ENCODE peak calls at places on chromosomes 6 and 20, in four cellular contexts. One of them, this sample, is unnamed.

GRCh38 chr20:24964518-24964838 is 15.4 kb downstream of the CST7 start:
- DNase-seq in cardiac muscle cell: no peak
- DNase-seq in fibroblast of lung: no peak
- DNase-seq in OCI-LY7: no peak
- DNase-seq in this sample: peak

GRCh38 chr6:148947621-148948444 is 201.0 kb downstream of the UST start:
- DNase-seq in cardiac muscle cell: peak
- DNase-seq in fibroblast of lung: peak
- DNase-seq in OCI-LY7: peak
- DNase-seq in this sample: peak

GRCh38 chr20:7712661-7713060 is 227.6 kb downstream of the HAO1 start:
- DNase-seq in cardiac muscle cell: no peak
- DNase-seq in fibroblast of lung: no peak
- DNase-seq in OCI-LY7: no peak
- DNase-seq in this sample: no peak

GRCh38 chr6:161139766-161140553 is 133.9 kb downstream of the AGPAT4 start:
- DNase-seq in cardiac muscle cell: no peak
- DNase-seq in fibroblast of lung: no peak
- DNase-seq in OCI-LY7: no peak
- DNase-seq in this sample: peak

GRCh38 chr6:37827603-37828265 is 8.2 kb downstream of the ZFAND3 start:
- DNase-seq in cardiac muscle cell: peak
- DNase-seq in fibroblast of lung: no peak
- DNase-seq in OCI-LY7: no peak
- DNase-seq in this sample: no peak

GRCh38 chr6:8736046-8736877 is 300.9 kb upstream of the SLC35B3 start:
- DNase-seq in cardiac muscle cell: no peak
- DNase-seq in fibroblast of lung: no peak
- DNase-seq in OCI-LY7: no peak
- DNase-seq in this sample: no peak

GRCh38 chr6:52164319-52165094 is 21.7 kb upstream of the IL17A start:
- DNase-seq in cardiac muscle cell: no peak
- DNase-seq in fibroblast of lung: no peak
- DNase-seq in OCI-LY7: no peak
- DNase-seq in this sample: no peak

GRCh38 chr6:106974999-106975698 is 620 bp upstream of the CD24 start:
- DNase-seq in cardiac muscle cell: peak
- DNase-seq in fibroblast of lung: no peak
- DNase-seq in OCI-LY7: peak
- DNase-seq in this sample: peak

GRCh38 chr6:11368264-11368663 is 135.8 kb upstream of the NEDD9 start:
- DNase-seq in cardiac muscle cell: no peak
- DNase-seq in fibroblast of lung: no peak
- DNase-seq in OCI-LY7: no peak
- DNase-seq in this sample: no peak

GRCh38 chr20:3795511-3796468 is at the start of gene CDC25B:
- DNase-seq in cardiac muscle cell: peak
- DNase-seq in fibroblast of lung: peak
- DNase-seq in OCI-LY7: peak
- DNase-seq in this sample: peak

GRCh38 chr20:62354811-62355341 is 12.2 kb downstream of the LAMA5 start:
- DNase-seq in cardiac muscle cell: no peak
- DNase-seq in fibroblast of lung: no peak
- DNase-seq in OCI-LY7: no peak
- DNase-seq in this sample: peak
- H3K4me3 ChIP-seq in cardiac muscle cell: no peak
- H3K4me3 ChIP-seq in fibroblast of lung: no peak
- H3K4me3 ChIP-seq in OCI-LY7: no peak
- H3K4me3 ChIP-seq in this sample: no peak

GRCh38 chr20:56422131-56422823 is 10.2 kb downstream of the CASS4 start:
- DNase-seq in cardiac muscle cell: peak
- DNase-seq in fibroblast of lung: peak
- DNase-seq in OCI-LY7: no peak
- DNase-seq in this sample: no peak

GRCh38 chr20:56422824-56423189 is 10.7 kb downstream of the CASS4 start:
- DNase-seq in cardiac muscle cell: peak
- DNase-seq in fibroblast of lung: no peak
- DNase-seq in OCI-LY7: no peak
- DNase-seq in this sample: no peak

GRCh38 chr20:56426026-56426425 is 14.0 kb downstream of the CASS4 start:
- DNase-seq in cardiac muscle cell: no peak
- DNase-seq in fibroblast of lung: no peak
- DNase-seq in OCI-LY7: no peak
- DNase-seq in this sample: no peak

GRCh38 chr20:56426926-56427325 is 14.9 kb downstream of the CASS4 start:
- DNase-seq in cardiac muscle cell: no peak
- DNase-seq in fibroblast of lung: no peak
- DNase-seq in OCI-LY7: no peak
- DNase-seq in this sample: no peak

GRCh38 chr20:56424931-56425330 is 12.9 kb downstream of the CASS4 start:
- DNase-seq in cardiac muscle cell: no peak
- DNase-seq in fibroblast of lung: no peak
- DNase-seq in OCI-LY7: no peak
- DNase-seq in this sample: no peak
- H3K27ac ChIP-seq in cardiac muscle cell: no peak
- H3K27ac ChIP-seq in fibroblast of lung: peak
- H3K27ac ChIP-seq in OCI-LY7: no peak
- H3K27ac ChIP-seq in this sample: no peak

DNA sequence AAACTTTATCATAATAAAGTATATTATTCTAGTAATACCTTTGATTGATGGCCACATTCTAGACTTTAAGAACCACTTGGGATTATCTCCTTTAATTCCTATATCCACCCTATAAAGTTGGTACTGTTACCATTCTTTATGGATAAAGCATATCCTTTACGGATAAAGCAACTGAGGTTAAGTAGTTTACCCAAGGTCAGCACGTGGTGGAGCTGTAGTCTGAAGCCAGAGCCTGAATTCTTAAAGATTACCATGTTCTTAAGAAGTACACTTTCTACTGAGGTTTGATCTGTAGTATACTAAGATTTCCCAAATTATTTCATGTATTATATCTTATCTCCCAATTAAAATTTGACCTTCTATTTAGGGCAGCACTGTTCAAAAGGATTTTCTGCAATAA is 3.0 kb upstream of the NCOA7 start:
- DNase-seq in cardiac muscle cell: peak
- DNase-seq in fibroblast of lung: peak
- DNase-seq in OCI-LY7: peak
- DNase-seq in this sample: no peak
- TF ChIP-seq CTCF in cardiac muscle cell: peak
- TF ChIP-seq CTCF in fibroblast of lung: no peak
- TF ChIP-seq CTCF in OCI-LY7: peak
- TF ChIP-seq CTCF in this sample: peak

GRCh38 chr20:64080013-64080812 is at the start of gene OPRL1:
- DNase-seq in cardiac muscle cell: peak
- DNase-seq in fibroblast of lung: no peak
- DNase-seq in OCI-LY7: no peak
- DNase-seq in this sample: no peak
- H3K4me3 ChIP-seq in cardiac muscle cell: peak
- H3K4me3 ChIP-seq in fibroblast of lung: peak
- H3K4me3 ChIP-seq in OCI-LY7: peak
- H3K4me3 ChIP-seq in this sample: peak

DNA sequence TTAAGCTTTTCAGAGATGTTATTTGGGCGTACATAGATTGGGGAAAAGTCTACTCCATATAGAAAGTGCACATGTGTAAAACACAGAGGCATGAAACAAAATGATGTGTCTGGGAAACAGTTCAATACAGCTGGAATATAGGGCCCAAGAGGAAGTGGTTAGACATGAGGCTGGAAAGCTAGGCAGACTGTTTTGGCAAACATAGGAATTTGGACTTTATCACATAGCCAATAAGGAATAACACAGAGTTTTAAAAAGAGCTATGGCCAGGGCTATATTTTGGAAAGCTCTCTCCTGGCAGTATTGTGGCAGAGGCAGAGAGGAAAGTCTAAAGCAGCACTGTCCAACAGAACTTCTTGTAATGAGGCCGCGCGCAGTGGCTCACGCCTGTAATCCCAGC is 2.5 kb upstream of the BRD2 start:
- DNase-seq in cardiac muscle cell: peak
- DNase-seq in fibroblast of lung: no peak
- DNase-seq in OCI-LY7: no peak
- DNase-seq in this sample: no peak
- H3K27ac ChIP-seq in cardiac muscle cell: peak
- H3K27ac ChIP-seq in fibroblast of lung: no peak
- H3K27ac ChIP-seq in OCI-LY7: no peak
- H3K27ac ChIP-seq in this sample: no peak